ENCODE peak calls at places on chromosomes 13 and 19, in four cellular contexts. U, J, H and Y are unnamed samples.

GRCh38 chr13:28557725-28558124 is 62.8 kb upstream of the FLT1 start:
- DNase-seq in U (no peak), J (no peak), H (no peak), Y (no peak)

GRCh38 chr13:46051958-46052313 is 610 bp downstream of the ZC3H13 start:
- DNase-seq in U (no peak), J (no peak), H (no peak), Y (no peak)

GRCh38 chr13:102555914-102556553 is 40.8 kb upstream of the TPP2 start:
- DNase-seq in U (peak; percentile 13), J (peak; percentile 21), H (peak; percentile 57), Y (no peak)

GRCh38 chr19:8257052-8257443 is 47.9 kb downstream of the CERS4 start:
- DNase-seq in U (peak; percentile 24), J (no peak), H (no peak), Y (no peak)

GRCh38 chr19:4220188-4220587 is 9.1 kb upstream of the EBI3 start:
- DNase-seq in U (no peak), J (no peak), H (no peak), Y (no peak)

GRCh38 chr13:60143775-60144174 is 20.0 kb downstream of the DIAPH3 start:
- DNase-seq in U (no peak), J (no peak), H (no peak), Y (no peak)

GRCh38 chr13:23470706-23471610 is 37.5 kb upstream of the SACS start:
- DNase-seq in U (no peak), J (no peak), H (no peak), Y (no peak)

GRCh38 chr19:18940791-18941627 is at the start of gene HOMER3:
- DNase-seq in U (peak; percentile 66), J (peak; percentile 73), H (peak; percentile 42), Y (peak; percentile 93)

GRCh38 chr13:25682221-25682620 is 310.4 kb downstream of the ATP8A2 start:
- DNase-seq in U (no peak), J (no peak), H (no peak), Y (no peak)

GRCh38 chr13:74444877-74445479 is 310.8 kb upstream of the KLF12 start:
- DNase-seq in U (no peak), J (no peak), H (no peak), Y (no peak)